ENCODE peak calls at places on chromosome X, in five cellular contexts. One of them, this sample, is unnamed.

GRCh38 chrX:6777211-6778002 is 242.5 kb upstream of the VCX3A start:
- DNase-seq in stomach: no peak
- DNase-seq in upper lobe of left lung: no peak
- DNase-seq in uterus: no peak
- DNase-seq in spleen: no peak
- DNase-seq in this sample: peak

GRCh38 chrX:30060718-30061117 is 154.6 kb upstream of the MAGEB2 start:
- DNase-seq in uterus: no peak
- DNase-seq in upper lobe of left lung: no peak
- DNase-seq in stomach: no peak
- DNase-seq in spleen: no peak
- DNase-seq in this sample: no peak

GRCh38 chrX:46178763-46179162 is 366.5 kb downstream of the ZNF674 start:
- DNase-seq in upper lobe of left lung: no peak
- DNase-seq in stomach: no peak
- DNase-seq in uterus: no peak
- DNase-seq in spleen: no peak
- DNase-seq in this sample: no peak

GRCh38 chrX:134172588-134173259 is 64.3 kb upstream of the CCDC160 start:
- DNase-seq in uterus: peak
- DNase-seq in upper lobe of left lung: peak
- DNase-seq in stomach: peak
- DNase-seq in spleen: peak
- DNase-seq in this sample: no peak

GRCh38 chrX:104854790-104855340 is 288.9 kb downstream of the IL1RAPL2 start:
- DNase-seq in uterus: no peak
- DNase-seq in upper lobe of left lung: no peak
- DNase-seq in spleen: no peak
- DNase-seq in stomach: no peak
- DNase-seq in this sample: no peak

GRCh38 chrX:42778096-42778495 is at the start of gene PPP1R2C:
- DNase-seq in upper lobe of left lung: peak
- DNase-seq in stomach: no peak
- DNase-seq in uterus: no peak
- DNase-seq in spleen: peak
- DNase-seq in this sample: no peak

GRCh38 chrX:69387559-69388487 is 116.3 kb upstream of the NALF2 start:
- DNase-seq in upper lobe of left lung: no peak
- DNase-seq in spleen: no peak
- DNase-seq in stomach: peak
- DNase-seq in uterus: peak
- DNase-seq in this sample: peak

GRCh38 chrX:122943918-122944317 is 240.2 kb upstream of the GRIA3 start:
- DNase-seq in uterus: no peak
- DNase-seq in upper lobe of left lung: no peak
- DNase-seq in stomach: no peak
- DNase-seq in spleen: no peak
- DNase-seq in this sample: no peak

GRCh38 chrX:44223150-44223549 is 120.3 kb downstream of the EFHC2 start:
- DNase-seq in stomach: peak
- DNase-seq in upper lobe of left lung: no peak
- DNase-seq in spleen: no peak
- DNase-seq in uterus: no peak
- DNase-seq in this sample: no peak

GRCh38 chrX:137041329-137041728 is 7.5 kb upstream of the GPR101 start:
- DNase-seq in spleen: no peak
- DNase-seq in upper lobe of left lung: no peak
- DNase-seq in uterus: no peak
- DNase-seq in stomach: no peak
- DNase-seq in this sample: no peak

GRCh38 chrX:12329476-12329875 is 191.2 kb downstream of the FRMPD4 start:
- DNase-seq in spleen: no peak
- DNase-seq in uterus: no peak
- DNase-seq in upper lobe of left lung: no peak
- DNase-seq in stomach: no peak
- DNase-seq in this sample: no peak

GRCh38 chrX:41153453-41153852 is 68.2 kb downstream of the USP9X start:
- DNase-seq in stomach: no peak
- DNase-seq in spleen: no peak
- DNase-seq in upper lobe of left lung: no peak
- DNase-seq in uterus: no peak
- DNase-seq in this sample: no peak

GRCh38 chrX:132508834-132509233 is 20.0 kb upstream of the MBNL3 start:
- DNase-seq in uterus: no peak
- DNase-seq in spleen: no peak
- DNase-seq in upper lobe of left lung: no peak
- DNase-seq in stomach: no peak
- DNase-seq in this sample: no peak

GRCh38 chrX:13401724-13402123 is 81.9 kb upstream of the ATXN3L start:
- DNase-seq in upper lobe of left lung: no peak
- DNase-seq in spleen: no peak
- DNase-seq in uterus: no peak
- DNase-seq in stomach: no peak
- DNase-seq in this sample: no peak

GRCh38 chrX:130975947-130976346 is 72.9 kb upstream of the ENOX2 start:
- DNase-seq in uterus: no peak
- DNase-seq in spleen: no peak
- DNase-seq in upper lobe of left lung: no peak
- DNase-seq in stomach: no peak
- DNase-seq in this sample: no peak

GRCh38 chrX:77820328-77820727 is 34.3 kb upstream of the ATRX start:
- DNase-seq in upper lobe of left lung: no peak
- DNase-seq in stomach: no peak
- DNase-seq in spleen: peak
- DNase-seq in uterus: no peak
- DNase-seq in this sample: no peak

GRCh38 chrX:70479970-70480659 is 35.5 kb downstream of the DLG3 start:
- DNase-seq in uterus: no peak
- DNase-seq in upper lobe of left lung: no peak
- DNase-seq in spleen: no peak
- DNase-seq in stomach: peak
- DNase-seq in this sample: no peak

GRCh38 chrX:40778861-40779575 is 43.7 kb upstream of the MED14 start:
- DNase-seq in uterus: no peak
- DNase-seq in upper lobe of left lung: no peak
- DNase-seq in stomach: no peak
- DNase-seq in spleen: no peak
- DNase-seq in this sample: no peak

GRCh38 chrX:19377799-19378198 is 34.1 kb downstream of the PDHA1 start:
- DNase-seq in stomach: no peak
- DNase-seq in upper lobe of left lung: no peak
- DNase-seq in spleen: peak
- DNase-seq in uterus: no peak
- DNase-seq in this sample: no peak

GRCh38 chrX:115892787-115893671 is 277.5 kb upstream of the AGTR2 start:
- DNase-seq in stomach: peak
- DNase-seq in upper lobe of left lung: no peak
- DNase-seq in uterus: peak
- DNase-seq in spleen: peak
- DNase-seq in this sample: no peak

GRCh38 chrX:34563809-34564208 is 93.3 kb downstream of the TMEM47 start:
- DNase-seq in stomach: no peak
- DNase-seq in uterus: no peak
- DNase-seq in upper lobe of left lung: no peak
- DNase-seq in spleen: no peak
- DNase-seq in this sample: no peak

GRCh38 chrX:129653985-129654651 is 638 bp downstream of the APLN start:
- DNase-seq in stomach: peak
- DNase-seq in spleen: no peak
- DNase-seq in uterus: peak
- DNase-seq in upper lobe of left lung: peak
- DNase-seq in this sample: no peak

GRCh38 chrX:40094900-40095587 is 2.7 kb downstream of the BCOR start:
- DNase-seq in stomach: no peak
- DNase-seq in upper lobe of left lung: no peak
- DNase-seq in uterus: no peak
- DNase-seq in spleen: no peak
- DNase-seq in this sample: no peak

GRCh38 chrX:121014826-121015225 is 29.3 kb upstream of the CT47A1 start:
- DNase-seq in uterus: no peak
- DNase-seq in spleen: no peak
- DNase-seq in stomach: no peak
- DNase-seq in upper lobe of left lung: no peak
- DNase-seq in this sample: no peak

GRCh38 chrX:39840141-39841126 is 257.3 kb downstream of the BCOR start:
- DNase-seq in uterus: no peak
- DNase-seq in upper lobe of left lung: peak
- DNase-seq in spleen: no peak
- DNase-seq in stomach: no peak
- DNase-seq in this sample: no peak

GRCh38 chrX:48025561-48025960 is 18.8 kb downstream of the SPACA5 start:
- DNase-seq in spleen: no peak
- DNase-seq in upper lobe of left lung: no peak
- DNase-seq in stomach: peak
- DNase-seq in uterus: no peak
- DNase-seq in this sample: no peak

GRCh38 chrX:31260351-31260750 is 188.5 kb upstream of the FTHL17 start:
- DNase-seq in upper lobe of left lung: no peak
- DNase-seq in stomach: no peak
- DNase-seq in spleen: no peak
- DNase-seq in uterus: no peak
- DNase-seq in this sample: no peak

GRCh38 chrX:107429090-107429489 is 20.4 kb upstream of the FRMPD3 start:
- DNase-seq in uterus: no peak
- DNase-seq in stomach: no peak
- DNase-seq in upper lobe of left lung: no peak
- DNase-seq in spleen: no peak
- DNase-seq in this sample: no peak

GRCh38 chrX:111447298-111447697 is 35.3 kb upstream of the DCX start:
- DNase-seq in upper lobe of left lung: no peak
- DNase-seq in stomach: no peak
- DNase-seq in spleen: no peak
- DNase-seq in uterus: no peak
- DNase-seq in this sample: no peak

GRCh38 chrX:53093748-53094583 is at the start of gene KANTR:
- DNase-seq in uterus: peak
- DNase-seq in stomach: peak
- DNase-seq in upper lobe of left lung: peak
- DNase-seq in spleen: peak
- DNase-seq in this sample: peak
- TF ChIP-seq POLR2A in uterus: peak
- TF ChIP-seq POLR2A in stomach: no peak
- TF ChIP-seq POLR2A in upper lobe of left lung: peak
- TF ChIP-seq POLR2A in spleen: no peak
- TF ChIP-seq POLR2A in this sample: no peak

GRCh38 chrX:16771483-16772398 is 14.5 kb upstream of the TXLNG start:
- DNase-seq in stomach: no peak
- DNase-seq in uterus: no peak
- DNase-seq in spleen: no peak
- DNase-seq in upper lobe of left lung: no peak
- DNase-seq in this sample: no peak
- TF ChIP-seq POLR2A in stomach: no peak
- TF ChIP-seq POLR2A in uterus: no peak
- TF ChIP-seq POLR2A in spleen: no peak
- TF ChIP-seq POLR2A in upper lobe of left lung: no peak
- TF ChIP-seq POLR2A in this sample: peak

DNA sequence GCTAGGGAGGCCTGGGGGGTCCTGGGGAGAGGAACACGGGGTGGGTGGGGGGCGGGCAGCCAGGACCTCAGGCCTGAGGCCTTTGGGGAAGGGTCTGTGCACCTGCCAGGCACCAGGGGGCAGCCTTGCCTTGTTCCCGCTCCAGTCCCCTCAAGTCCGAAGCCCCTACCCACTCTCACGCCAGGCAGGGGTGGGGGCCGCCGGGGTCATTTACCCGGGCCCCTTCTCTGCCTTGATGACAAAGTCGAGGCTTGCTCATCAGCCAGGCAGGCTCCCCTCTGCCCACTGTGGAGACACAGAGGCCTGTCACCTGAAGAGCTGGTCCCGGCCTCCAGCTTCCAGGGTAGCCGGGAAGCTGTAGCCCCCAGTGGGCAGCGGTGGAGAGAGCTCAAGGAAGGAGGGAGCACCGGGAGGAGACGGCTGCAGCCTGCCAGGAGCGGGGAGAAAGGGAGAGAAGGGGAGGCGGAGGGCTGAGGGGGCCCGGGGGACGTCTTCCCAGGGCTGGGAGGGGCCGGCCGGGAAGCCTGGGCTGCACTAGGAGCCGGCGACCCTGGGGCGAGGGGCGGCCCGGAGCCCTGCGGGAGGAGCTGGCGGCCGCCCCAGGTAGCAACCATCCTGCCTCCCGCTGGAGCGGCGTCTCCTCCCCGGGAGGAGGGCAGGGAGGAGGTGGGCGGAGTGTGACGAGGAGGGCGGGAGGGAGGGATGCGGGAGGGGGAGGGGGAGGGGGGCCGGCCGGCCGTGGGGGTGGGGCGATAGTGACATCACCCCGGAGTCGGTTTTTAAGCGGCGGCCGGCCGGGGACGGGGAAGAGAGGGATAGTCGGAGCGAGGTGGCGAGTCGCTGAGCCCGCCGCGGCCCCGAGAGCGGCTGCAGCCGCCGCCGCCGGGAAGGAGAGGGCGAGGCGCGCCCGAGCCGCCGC is at the start of gene SLC6A8:
- DNase-seq in uterus: peak
- DNase-seq in stomach: peak
- DNase-seq in upper lobe of left lung: peak
- DNase-seq in spleen: no peak
- DNase-seq in this sample: no peak
- TF ChIP-seq POLR2A in uterus: peak
- TF ChIP-seq POLR2A in stomach: no peak
- TF ChIP-seq POLR2A in upper lobe of left lung: peak
- TF ChIP-seq POLR2A in spleen: no peak
- TF ChIP-seq POLR2A in this sample: no peak

GRCh38 chrX:10365532-10366265 is 208.9 kb downstream of the CLCN4 start:
- DNase-seq in uterus: no peak
- DNase-seq in upper lobe of left lung: no peak
- DNase-seq in stomach: no peak
- DNase-seq in spleen: no peak
- DNase-seq in this sample: no peak
- TF ChIP-seq POLR2A in uterus: no peak
- TF ChIP-seq POLR2A in upper lobe of left lung: no peak
- TF ChIP-seq POLR2A in stomach: no peak
- TF ChIP-seq POLR2A in spleen: no peak
- TF ChIP-seq POLR2A in this sample: no peak

This sample was measured in GM12892.